ENCODE peak calls at places on chromosomes 3 and 15, in four cellular contexts. P is K562, V is HCT116, A is HepG2. T is an unnamed sample.

GRCh38 chr3:144296808-144297207 is 325.2 kb downstream of the DIPK2A start:
- DNase-seq in P (no peak), V (no peak), A (no peak), T (no peak)

GRCh38 chr15:83709246-83709645 is 55.3 kb downstream of the ADAMTSL3 start:
- DNase-seq in P (no peak), V (no peak), A (no peak), T (no peak)

GRCh38 chr15:67241132-67241855 is 13.2 kb downstream of the AAGAB start:
- DNase-seq in P (no peak), V (no peak), A (no peak), T (no peak)

GRCh38 chr3:49111347-49111746 is 6.8 kb upstream of the QARS1 start:
- DNase-seq in P (no peak), V (no peak), A (no peak), T (no peak)

GRCh38 chr3:102400142-102400541 is 34.7 kb upstream of the ZPLD1 start:
- DNase-seq in P (no peak), V (peak), A (no peak), T (no peak)

GRCh38 chr3:105705011-105705410 is 163.8 kb downstream of the CBLB start:
- DNase-seq in P (no peak), V (no peak), A (no peak), T (no peak)

GRCh38 chr15:78907577-78907976 is 34.9 kb downstream of the MORF4L1 start:
- DNase-seq in P (peak), V (no peak), A (peak), T (no peak)

GRCh38 chr15:69410290-69410874 is 3.8 kb upstream of the KIF23 start:
- DNase-seq in P (no peak), V (peak), A (peak), T (no peak)

GRCh38 chr3:98778852-98779379 is 15.8 kb downstream of the ST3GAL6 start:
- DNase-seq in P (no peak), V (no peak), A (peak), T (no peak)

GRCh38 chr3:102671005-102671404 is 236.2 kb downstream of the ZPLD1 start:
- DNase-seq in P (no peak), V (no peak), A (peak), T (no peak)

GRCh38 chr15:40080104-40080503 is 28.6 kb downstream of the BMF start:
- DNase-seq in P (no peak), V (no peak), A (no peak), T (no peak)

GRCh38 chr3:52847241-52847640 is 12.4 kb upstream of the MUSTN1 start:
- DNase-seq in P (no peak), V (no peak), A (no peak), T (no peak)

GRCh38 chr15:31128919-31129768 is 27.6 kb upstream of the TRPM1 start:
- DNase-seq in P (peak), V (no peak), A (peak), T (peak)

GRCh38 chr3:116127464-116127863 is 317.8 kb downstream of the LSAMP start:
- DNase-seq in P (no peak), V (no peak), A (no peak), T (no peak)

GRCh38 chr15:92069308-92070244 is 216.1 kb downstream of the SLCO3A1 start:
- DNase-seq in P (no peak), V (peak), A (no peak), T (no peak)

GRCh38 chr3:172965256-172965655 is 175.8 kb downstream of the SPATA16 start:
- DNase-seq in P (no peak), V (no peak), A (no peak), T (no peak)

GRCh38 chr3:105398407-105398806 is 31.7 kb downstream of the ALCAM start:
- DNase-seq in P (no peak), V (no peak), A (no peak), T (no peak)

GRCh38 chr3:127482216-127483004 is 108.1 kb downstream of the TPRA1 start:
- DNase-seq in P (no peak), V (no peak), A (no peak), T (no peak)

GRCh38 chr3:154886437-154886836 is 193.7 kb upstream of the MME start:
- DNase-seq in P (no peak), V (no peak), A (no peak), T (no peak)

GRCh38 chr15:95511680-95512079 is 818.8 kb upstream of the NR2F2 start:
- DNase-seq in P (no peak), V (no peak), A (no peak), T (no peak)

GRCh38 chr15:44812029-44812517 is 75.7 kb downstream of the TRIM69 start:
- DNase-seq in P (no peak), V (no peak), A (peak), T (no peak)

GRCh38 chr3:52444860-52445793 is at the start of gene SEMA3G:
- DNase-seq in P (peak), V (peak), A (peak), T (no peak)

GRCh38 chr15:66763186-66764066 is 61.4 kb downstream of the SMAD6 start:
- DNase-seq in P (no peak), V (no peak), A (no peak), T (no peak)

GRCh38 chr3:27141668-27142067 is 227.5 kb downstream of the NEK10 start:
- DNase-seq in P (no peak), V (peak), A (no peak), T (no peak)

GRCh38 chr3:66348696-66349095 is 127.9 kb downstream of the SLC25A26 start:
- DNase-seq in P (no peak), V (no peak), A (no peak), T (no peak)

GRCh38 chr15:45827275-45827674 is 192.4 kb downstream of the SQOR start:
- DNase-seq in P (no peak), V (no peak), A (peak), T (no peak)

GRCh38 chr3:43691120-43692002 is 623 bp downstream of the ABHD5 start:
- DNase-seq in P (peak), V (peak), A (peak), T (no peak)

GRCh38 chr3:156685198-156685597 is 10.8 kb downstream of the TIPARP start:
- DNase-seq in P (no peak), V (no peak), A (no peak), T (no peak)

GRCh38 chr3:8575364-8576104 is 69.1 kb downstream of the SSUH2 start:
- DNase-seq in P (no peak), V (no peak), A (no peak), T (no peak)

GRCh38 chr3:50625131-50625878 is 8.4 kb downstream of the MAPKAPK3 start:
- DNase-seq in P (no peak), V (no peak), A (no peak), T (no peak)

GRCh38 chr15:101664303-101664913 is 12.2 kb upstream of the TM2D3 start:
- DNase-seq in P (no peak), V (no peak), A (peak), T (no peak)

GRCh38 chr3:128559486-128560225 is 66.7 kb upstream of the GATA2 start:
- DNase-seq in P (no peak), V (no peak), A (no peak), T (no peak)

GRCh38 chr3:36486009-36486408 is 105.7 kb downstream of the STAC start:
- DNase-seq in P (no peak), V (no peak), A (no peak), T (no peak)

GRCh38 chr3:69866988-69867720 is 127.9 kb downstream of the MITF start:
- DNase-seq in P (no peak), V (no peak), A (no peak), T (no peak)

GRCh38 chr15:71651750-71652186 is 158.6 kb upstream of the NR2E3 start:
- DNase-seq in P (no peak), V (peak), A (peak), T (peak)

GRCh38 chr3:14281053-14281452 is 102.4 kb downstream of the LSM3 start:
- DNase-seq in P (no peak), V (no peak), A (no peak), T (no peak)

GRCh38 chr15:69088300-69088965 is 72.0 kb upstream of the GLCE start:
- DNase-seq in P (no peak), V (no peak), A (no peak), T (no peak)

GRCh38 chr3:132008841-132009638 is 25.8 kb downstream of the CPNE4 start:
- DNase-seq in P (no peak), V (no peak), A (no peak), T (no peak)

GRCh38 chr3:184561329-184562145 is at the start of gene EPHB3:
- DNase-seq in P (peak), V (peak), A (peak), T (peak)

GRCh38 chr3:184562875-184563568 is 1.4 kb downstream of the EPHB3 start:
- DNase-seq in P (no peak), V (no peak), A (no peak), T (no peak)

GRCh38 chr3:184560992-184561328 is 625 bp upstream of the EPHB3 start:
- DNase-seq in P (no peak), V (no peak), A (no peak), T (no peak)

GRCh38 chr3:184563569-184563925 is 2.0 kb downstream of the EPHB3 start:
- DNase-seq in P (no peak), V (no peak), A (no peak), T (no peak)

GRCh38 chr3:184562146-184562861 is 719 bp downstream of the EPHB3 start:
- DNase-seq in P (no peak), V (no peak), A (no peak), T (no peak)
- TF ChIP-seq TCF7L2 in P (no peak), V (no peak), A (no peak), T (no peak)

GRCh38 chr15:74306801-74307217 is 60.6 kb downstream of the CYP11A1 start:
- DNase-seq in P (no peak), V (no peak), A (no peak), T (no peak)

GRCh38 chr15:74302821-74303359 is 64.6 kb downstream of the CYP11A1 start:
- DNase-seq in P (peak), V (no peak), A (peak), T (no peak)

GRCh38 chr15:74303741-74304309 is 63.6 kb downstream of the CYP11A1 start:
- DNase-seq in P (no peak), V (no peak), A (no peak), T (no peak)

GRCh38 chr15:74305687-74306086 is 61.8 kb downstream of the CYP11A1 start:
- DNase-seq in P (no peak), V (no peak), A (no peak), T (no peak)

DNA sequence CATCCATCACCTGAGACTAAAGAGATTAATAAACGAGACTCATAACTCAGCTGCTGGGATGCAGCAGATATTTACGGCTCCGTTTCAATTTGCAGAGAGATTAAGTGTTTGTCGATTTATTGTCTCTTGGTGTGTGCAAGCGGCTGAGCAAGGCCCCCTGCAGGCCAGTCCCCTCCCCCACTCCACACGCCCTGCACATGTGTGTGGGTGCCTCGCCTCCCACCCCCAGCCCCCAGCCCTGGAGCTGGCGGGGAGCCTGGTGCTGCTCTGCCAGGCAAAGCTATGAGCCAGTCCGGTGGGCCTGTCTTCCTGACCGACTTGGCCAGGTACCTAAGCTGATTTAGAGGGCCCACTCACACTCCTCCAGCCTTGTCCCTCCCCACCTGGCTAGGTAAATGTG is 63.0 kb downstream of the CYP11A1 start:
- DNase-seq in P (no peak), V (no peak), A (no peak), T (no peak)
- TF ChIP-seq POLR2AphosphoS5 in P (no peak), V (no peak), A (no peak), T (no peak)

GRCh38 chr15:34018021-34018645 is 20.9 kb downstream of the AVEN start:
- DNase-seq in P (no peak), V (no peak), A (no peak), T (no peak)

GRCh38 chr15:34027606-34028005 is 11.4 kb downstream of the AVEN start:
- DNase-seq in P (no peak), V (no peak), A (no peak), T (no peak)

GRCh38 chr15:34019369-34019990 is 19.5 kb downstream of the AVEN start:
- DNase-seq in P (no peak), V (no peak), A (no peak), T (no peak)

GRCh38 chr15:34023932-34024331 is 15.1 kb downstream of the AVEN start:
- DNase-seq in P (no peak), V (no peak), A (no peak), T (no peak)
- TF ChIP-seq TCF7L2 in P (no peak), V (no peak), A (no peak), T (no peak)

GRCh38 chr3:122010506-122010905 is 11.5 kb downstream of the ILDR1 start:
- DNase-seq in P (no peak), V (no peak), A (no peak), T (no peak)

GRCh38 chr3:122012821-122013220 is 9.2 kb downstream of the ILDR1 start:
- DNase-seq in P (no peak), V (no peak), A (no peak), T (no peak)

GRCh38 chr3:122013448-122013925 is 8.6 kb downstream of the ILDR1 start:
- DNase-seq in P (no peak), V (no peak), A (no peak), T (no peak)

GRCh38 chr3:122011396-122011795 is 10.7 kb downstream of the ILDR1 start:
- DNase-seq in P (no peak), V (no peak), A (no peak), T (no peak)

DNA sequence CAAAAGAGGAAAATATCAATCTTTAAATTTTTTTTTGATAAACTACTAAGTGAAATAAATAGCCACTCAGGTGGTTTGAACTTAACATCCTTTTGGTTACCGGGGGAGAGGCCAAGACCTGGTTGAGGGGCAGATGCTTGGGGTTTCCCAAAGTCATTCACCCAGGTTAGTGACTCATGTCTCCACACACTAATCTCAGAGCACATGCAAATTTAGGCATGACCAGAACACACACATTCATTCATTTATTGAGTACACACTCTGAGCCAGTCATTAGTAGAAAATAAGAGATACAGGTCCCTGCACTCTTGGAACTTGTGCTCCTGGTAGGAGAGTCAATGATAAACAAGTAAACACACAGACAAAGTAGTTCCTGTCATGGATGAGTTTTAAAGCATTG is 7.3 kb downstream of the ILDR1 start:
- DNase-seq in P (no peak), V (no peak), A (no peak), T (no peak)
- TF ChIP-seq POLR2AphosphoS5 in P (no peak), V (no peak), A (no peak), T (no peak)

DNA sequence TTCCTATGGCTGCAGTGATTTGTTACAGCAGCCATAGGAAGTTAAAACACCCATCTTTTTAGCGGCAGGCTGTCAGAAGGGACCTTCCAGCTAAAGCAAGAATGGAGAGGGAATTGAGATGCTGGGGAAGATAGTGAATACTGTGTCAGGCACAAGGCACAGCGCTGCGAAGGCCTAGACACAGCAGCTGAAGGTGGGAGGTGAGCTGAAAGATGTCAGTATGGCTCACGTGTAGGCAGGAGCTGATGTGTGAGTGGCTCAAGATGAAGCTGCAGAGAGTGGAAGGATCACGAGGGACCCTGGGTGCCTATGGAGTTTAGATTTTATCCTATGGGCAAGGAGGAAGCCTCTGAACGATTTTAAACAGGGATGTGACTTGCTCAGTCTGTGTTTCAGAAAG is 44.3 kb downstream of the NMNAT3 start:
- DNase-seq in P (no peak), V (no peak), A (no peak), T (no peak)
- TF ChIP-seq TCF7L2 in P (no peak), V (no peak), A (no peak), T (no peak)

DNA sequence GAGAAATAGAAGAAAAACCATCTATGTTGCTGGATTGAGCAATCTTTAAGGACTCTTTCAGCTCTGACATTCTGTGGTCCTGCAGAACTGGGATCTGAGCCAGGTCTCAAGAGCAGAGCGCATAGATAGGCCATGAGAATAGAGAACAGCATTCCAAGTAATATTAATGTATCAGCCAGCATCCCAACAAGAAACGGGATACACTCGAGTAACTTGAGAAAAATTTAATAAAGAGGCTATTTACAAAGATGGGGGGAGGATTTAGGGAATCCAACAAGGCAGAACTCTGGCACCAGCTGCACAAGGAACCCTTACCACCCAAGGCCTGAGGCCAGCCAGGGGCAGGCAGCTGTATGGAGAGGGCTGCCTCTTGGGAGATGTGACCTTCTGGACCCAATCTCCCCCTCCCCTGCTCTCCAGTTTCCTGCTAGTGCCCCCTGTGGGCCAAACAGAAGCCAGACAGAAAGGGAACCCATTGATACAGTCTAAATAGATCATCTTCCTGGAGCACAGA is 8.2 kb downstream of the TMOD2 start:
- DNase-seq in P (no peak), V (no peak), A (peak), T (no peak)
- TF ChIP-seq POLR2AphosphoS5 in P (no peak), V (no peak), A (no peak), T (no peak)

GRCh38 chr3:46960801-46961200 is 15.7 kb downstream of the CCDC12 start:
- DNase-seq in P (no peak), V (no peak), A (no peak), T (no peak)

GRCh38 chr3:46962427-46962826 is 14.1 kb downstream of the CCDC12 start:
- DNase-seq in P (no peak), V (no peak), A (no peak), T (no peak)

GRCh38 chr3:46958469-46959168 is 17.9 kb downstream of the CCDC12 start:
- DNase-seq in P (no peak), V (no peak), A (no peak), T (no peak)

GRCh38 chr3:46960081-46960701 is 16.4 kb downstream of the CCDC12 start:
- DNase-seq in P (no peak), V (no peak), A (no peak), T (no peak)

GRCh38 chr3:46959169-46959515 is 17.4 kb downstream of the CCDC12 start:
- DNase-seq in P (no peak), V (no peak), A (no peak), T (no peak)
- TF ChIP-seq TCF7L2 in P (no peak), V (no peak), A (no peak), T (no peak)